ENCODE peak calls at places on chromosomes 2 and 18, in seven cellular contexts. One of them, this sample, is unnamed.

GRCh38 chr18:74604366-74604765 is 6.7 kb downstream of the ZNF407 start:
- DNase-seq in endothelial cell: no peak
- DNase-seq in DND-41: no peak
- DNase-seq in GM03348: no peak
- DNase-seq in IMR-90: no peak
- DNase-seq in SW 1271: no peak
- DNase-seq in brain microvascular endothelial cell: no peak
- DNase-seq in this sample: no peak

GRCh38 chr18:58321986-58322385 is 278.0 kb downstream of the NEDD4L start:
- DNase-seq in IMR-90: peak
- DNase-seq in GM03348: peak
- DNase-seq in DND-41: peak
- DNase-seq in SW 1271: peak
- DNase-seq in brain microvascular endothelial cell: peak
- DNase-seq in endothelial cell: no peak
- DNase-seq in this sample: peak

GRCh38 chr18:10252494-10252893 is 201.9 kb upstream of the APCDD1 start:
- DNase-seq in SW 1271: no peak
- DNase-seq in endothelial cell: no peak
- DNase-seq in DND-41: no peak
- DNase-seq in IMR-90: no peak
- DNase-seq in GM03348: no peak
- DNase-seq in brain microvascular endothelial cell: no peak
- DNase-seq in this sample: no peak

GRCh38 chr2:88451647-88452150 is 794 bp downstream of the FOXI3 start:
- DNase-seq in SW 1271: no peak
- DNase-seq in brain microvascular endothelial cell: no peak
- DNase-seq in DND-41: no peak
- DNase-seq in endothelial cell: peak
- DNase-seq in GM03348: no peak
- DNase-seq in IMR-90: no peak
- DNase-seq in this sample: no peak

GRCh38 chr2:106956879-106957278 is 70.9 kb upstream of the ST6GAL2 start:
- DNase-seq in GM03348: peak
- DNase-seq in endothelial cell: peak
- DNase-seq in SW 1271: no peak
- DNase-seq in DND-41: no peak
- DNase-seq in brain microvascular endothelial cell: peak
- DNase-seq in IMR-90: peak
- DNase-seq in this sample: peak

GRCh38 chr2:47535991-47536390 is 133.0 kb downstream of the MSH2 start:
- DNase-seq in brain microvascular endothelial cell: peak
- DNase-seq in GM03348: no peak
- DNase-seq in IMR-90: no peak
- DNase-seq in endothelial cell: no peak
- DNase-seq in DND-41: no peak
- DNase-seq in SW 1271: peak
- DNase-seq in this sample: peak

GRCh38 chr2:100390001-100390940 is 27.2 kb downstream of the CHST10 start:
- DNase-seq in GM03348: no peak
- DNase-seq in SW 1271: no peak
- DNase-seq in IMR-90: no peak
- DNase-seq in brain microvascular endothelial cell: no peak
- DNase-seq in DND-41: no peak
- DNase-seq in endothelial cell: no peak
- DNase-seq in this sample: no peak

GRCh38 chr2:234291765-234292204 is 205.1 kb downstream of the ARL4C start:
- DNase-seq in SW 1271: peak
- DNase-seq in GM03348: peak
- DNase-seq in IMR-90: peak
- DNase-seq in DND-41: peak
- DNase-seq in endothelial cell: no peak
- DNase-seq in brain microvascular endothelial cell: peak
- DNase-seq in this sample: peak

GRCh38 chr18:10142496-10143160 is 228.8 kb downstream of the VAPA start:
- DNase-seq in DND-41: no peak
- DNase-seq in GM03348: peak
- DNase-seq in endothelial cell: no peak
- DNase-seq in brain microvascular endothelial cell: peak
- DNase-seq in IMR-90: peak
- DNase-seq in SW 1271: no peak
- DNase-seq in this sample: peak

GRCh38 chr2:227861011-227861410 is 10.4 kb upstream of the DAW1 start:
- DNase-seq in SW 1271: no peak
- DNase-seq in DND-41: no peak
- DNase-seq in endothelial cell: no peak
- DNase-seq in brain microvascular endothelial cell: no peak
- DNase-seq in GM03348: no peak
- DNase-seq in IMR-90: no peak
- DNase-seq in this sample: no peak

GRCh38 chr2:98664323-98664722 is 55.9 kb downstream of the UNC50 start:
- DNase-seq in GM03348: no peak
- DNase-seq in IMR-90: no peak
- DNase-seq in endothelial cell: no peak
- DNase-seq in brain microvascular endothelial cell: no peak
- DNase-seq in SW 1271: no peak
- DNase-seq in DND-41: peak
- DNase-seq in this sample: peak

GRCh38 chr2:186422226-186422625 is 63.8 kb upstream of the ZC3H15 start:
- DNase-seq in GM03348: peak
- DNase-seq in IMR-90: peak
- DNase-seq in SW 1271: no peak
- DNase-seq in DND-41: no peak
- DNase-seq in brain microvascular endothelial cell: peak
- DNase-seq in endothelial cell: no peak
- DNase-seq in this sample: peak

GRCh38 chr2:45992021-45992745 is 305.0 kb upstream of the EPAS1 start:
- DNase-seq in IMR-90: peak
- DNase-seq in DND-41: no peak
- DNase-seq in GM03348: peak
- DNase-seq in brain microvascular endothelial cell: peak
- DNase-seq in endothelial cell: no peak
- DNase-seq in SW 1271: no peak
- DNase-seq in this sample: peak

GRCh38 chr2:156532989-156533388 is 96.8 kb downstream of the GPD2 start:
- DNase-seq in DND-41: no peak
- DNase-seq in endothelial cell: no peak
- DNase-seq in IMR-90: no peak
- DNase-seq in brain microvascular endothelial cell: no peak
- DNase-seq in GM03348: no peak
- DNase-seq in SW 1271: no peak
- DNase-seq in this sample: no peak

GRCh38 chr2:99399063-99399462 is 61.9 kb downstream of the EIF5B start:
- DNase-seq in GM03348: no peak
- DNase-seq in brain microvascular endothelial cell: no peak
- DNase-seq in SW 1271: no peak
- DNase-seq in DND-41: no peak
- DNase-seq in endothelial cell: no peak
- DNase-seq in IMR-90: no peak
- DNase-seq in this sample: no peak

GRCh38 chr2:226797989-226798421 is 1.6 kb downstream of the IRS1 start:
- DNase-seq in brain microvascular endothelial cell: no peak
- DNase-seq in IMR-90: peak
- DNase-seq in endothelial cell: peak
- DNase-seq in DND-41: no peak
- DNase-seq in SW 1271: no peak
- DNase-seq in GM03348: no peak
- DNase-seq in this sample: no peak